ENCODE peak calls at places on chromosomes 12 and 14, in six cellular contexts. V, U, X, Q, S and D are unnamed samples.

GRCh38 chr14:70640938-70641547 is 673 bp upstream of the TTC9 start:
- DNase-seq in V (no peak), U (no peak), X (peak), Q (no peak), S (peak), D (peak)

GRCh38 chr14:70660967-70661871 is 19.5 kb downstream of the TTC9 start:
- DNase-seq in V (no peak), U (no peak), X (no peak), Q (no peak), S (no peak), D (peak)

GRCh38 chr14:95876769-95877490 is at the start of gene TUNAR:
- DNase-seq in V (no peak), U (no peak), X (peak), Q (no peak), S (no peak), D (no peak)

GRCh38 chr14:22380511-22381455 is 208.2 kb downstream of the DAD1 start:
- DNase-seq in V (no peak), U (no peak), X (no peak), Q (no peak), S (no peak), D (no peak)

GRCh38 chr14:55721353-55721752 is 141.3 kb downstream of the KTN1 start:
- DNase-seq in V (no peak), U (no peak), X (no peak), Q (no peak), S (no peak), D (peak)

GRCh38 chr12:117098361-117099217 is 627 bp downstream of the TESC start:
- DNase-seq in V (no peak), U (no peak), X (no peak), Q (no peak), S (no peak), D (peak)

GRCh38 chr12:66467932-66468331 is 165.6 kb downstream of the HELB start:
- DNase-seq in V (no peak), U (no peak), X (no peak), Q (no peak), S (no peak), D (no peak)

GRCh38 chr12:76192416-76192815 is 107.9 kb upstream of the NAP1L1 start:
- DNase-seq in V (no peak), U (no peak), X (no peak), Q (no peak), S (no peak), D (no peak)

GRCh38 chr14:97306785-97307246 is 509.6 kb downstream of the VRK1 start:
- DNase-seq in V (no peak), U (no peak), X (no peak), Q (no peak), S (no peak), D (no peak)

GRCh38 chr12:130480887-130481286 is 143.2 kb downstream of the PIWIL1 start:
- DNase-seq in V (no peak), U (no peak), X (peak), Q (no peak), S (no peak), D (no peak)

GRCh38 chr12:16563519-16563918 is 42.4 kb downstream of the LMO3 start:
- DNase-seq in V (no peak), U (no peak), X (no peak), Q (no peak), S (no peak), D (no peak)

GRCh38 chr12:28781671-28782652 is 367.1 kb upstream of the FAR2 start:
- DNase-seq in V (no peak), U (no peak), X (no peak), Q (no peak), S (no peak), D (no peak)

GRCh38 chr12:87439990-87440827 is 589.0 kb downstream of the C12orf50 start:
- DNase-seq in V (no peak), U (no peak), X (no peak), Q (peak), S (no peak), D (no peak)

GRCh38 chr14:99556134-99556791 is 47.7 kb downstream of the CCDC85C start:
- DNase-seq in V (no peak), U (no peak), X (no peak), Q (no peak), S (no peak), D (no peak)

GRCh38 chr12:89259831-89260230 is 92.5 kb downstream of the DUSP6 start:
- DNase-seq in V (no peak), U (no peak), X (no peak), Q (no peak), S (no peak), D (no peak)

GRCh38 chr12:116534341-116535121 is 24.6 kb upstream of the MAP1LC3B2 start:
- DNase-seq in V (no peak), U (peak), X (no peak), Q (no peak), S (no peak), D (peak)

GRCh38 chr12:51886021-51886710 is 1.7 kb upstream of the ANKRD33 start:
- DNase-seq in V (no peak), U (no peak), X (no peak), Q (peak), S (no peak), D (peak)

GRCh38 chr12:3133410-3133793 is 56.2 kb downstream of the TSPAN9 start:
- DNase-seq in V (no peak), U (no peak), X (no peak), Q (no peak), S (no peak), D (no peak)

GRCh38 chr14:105989746-105990302 is 463.4 kb downstream of the TMEM121 start:
- DNase-seq in V (no peak), U (no peak), X (no peak), Q (no peak), S (no peak), D (no peak)

GRCh38 chr12:34398706-34399630 is 376.7 kb downstream of the ALG10 start:
- DNase-seq in V (no peak), U (peak), X (no peak), Q (peak), S (peak), D (no peak)

GRCh38 chr14:72516936-72517408 is 376.9 kb downstream of the DPF3 start:
- DNase-seq in V (peak), U (peak), X (peak), Q (peak), S (peak), D (peak)

GRCh38 chr14:24312736-24313507 is 1.6 kb downstream of the LTB4R start:
- DNase-seq in V (no peak), U (no peak), X (no peak), Q (peak), S (peak), D (peak)

GRCh38 chr14:101227611-101228594 is 324.4 kb upstream of the RTL1 start:
- DNase-seq in V (no peak), U (no peak), X (no peak), Q (no peak), S (no peak), D (no peak)

GRCh38 chr12:131461096-131461495 is 249.8 kb upstream of the SFSWAP start:
- DNase-seq in V (no peak), U (no peak), X (no peak), Q (no peak), S (no peak), D (no peak)

GRCh38 chr14:28767239-28767850 is 758 bp downstream of the FOXG1 start:
- DNase-seq in V (no peak), U (no peak), X (peak), Q (no peak), S (no peak), D (no peak)
- H3K27ac ChIP-seq in V (no peak), U (no peak), X (no peak), Q (no peak), S (no peak), D (no peak)

GRCh38 chr14:74608959-74609611 is 3.0 kb downstream of the LTBP2 start:
- DNase-seq in V (peak), U (peak), X (peak), Q (peak), S (peak), D (peak)
- H3K27ac ChIP-seq in V (no peak), U (no peak), X (peak), Q (no peak), S (no peak), D (peak)

GRCh38 chr12:38907171-38907923 is 2.0 kb upstream of the CPNE8 start:
- DNase-seq in V (no peak), U (no peak), X (no peak), Q (no peak), S (no peak), D (no peak)

GRCh38 chr12:38905480-38906351 is at the start of gene CPNE8:
- DNase-seq in V (peak), U (peak), X (peak), Q (peak), S (peak), D (peak)

GRCh38 chr12:38904932-38905479 is 385 bp downstream of the CPNE8 start:
- DNase-seq in V (no peak), U (peak), X (no peak), Q (peak), S (peak), D (peak)

GRCh38 chr12:38906482-38907170 is 1.2 kb upstream of the CPNE8 start:
- DNase-seq in V (peak), U (peak), X (peak), Q (peak), S (peak), D (peak)

GRCh38 chr12:38903596-38903995 is 1.8 kb downstream of the CPNE8 start:
- DNase-seq in V (no peak), U (no peak), X (no peak), Q (no peak), S (no peak), D (no peak)
- H3K27ac ChIP-seq in V (no peak), U (no peak), X (no peak), Q (peak), S (no peak), D (no peak)

GRCh38 chr12:114671664-114672476 is 12.1 kb downstream of the TBX3 start:
- DNase-seq in V (no peak), U (peak), X (no peak), Q (no peak), S (no peak), D (peak)

GRCh38 chr12:114672817-114673168 is 11.2 kb downstream of the TBX3 start:
- DNase-seq in V (no peak), U (no peak), X (no peak), Q (no peak), S (no peak), D (no peak)

GRCh38 chr12:114673169-114673833 is 10.7 kb downstream of the TBX3 start:
- DNase-seq in V (no peak), U (peak), X (no peak), Q (no peak), S (no peak), D (peak)

GRCh38 chr12:114676142-114676741 is 7.7 kb downstream of the TBX3 start:
- DNase-seq in V (no peak), U (no peak), X (no peak), Q (no peak), S (no peak), D (peak)

DNA sequence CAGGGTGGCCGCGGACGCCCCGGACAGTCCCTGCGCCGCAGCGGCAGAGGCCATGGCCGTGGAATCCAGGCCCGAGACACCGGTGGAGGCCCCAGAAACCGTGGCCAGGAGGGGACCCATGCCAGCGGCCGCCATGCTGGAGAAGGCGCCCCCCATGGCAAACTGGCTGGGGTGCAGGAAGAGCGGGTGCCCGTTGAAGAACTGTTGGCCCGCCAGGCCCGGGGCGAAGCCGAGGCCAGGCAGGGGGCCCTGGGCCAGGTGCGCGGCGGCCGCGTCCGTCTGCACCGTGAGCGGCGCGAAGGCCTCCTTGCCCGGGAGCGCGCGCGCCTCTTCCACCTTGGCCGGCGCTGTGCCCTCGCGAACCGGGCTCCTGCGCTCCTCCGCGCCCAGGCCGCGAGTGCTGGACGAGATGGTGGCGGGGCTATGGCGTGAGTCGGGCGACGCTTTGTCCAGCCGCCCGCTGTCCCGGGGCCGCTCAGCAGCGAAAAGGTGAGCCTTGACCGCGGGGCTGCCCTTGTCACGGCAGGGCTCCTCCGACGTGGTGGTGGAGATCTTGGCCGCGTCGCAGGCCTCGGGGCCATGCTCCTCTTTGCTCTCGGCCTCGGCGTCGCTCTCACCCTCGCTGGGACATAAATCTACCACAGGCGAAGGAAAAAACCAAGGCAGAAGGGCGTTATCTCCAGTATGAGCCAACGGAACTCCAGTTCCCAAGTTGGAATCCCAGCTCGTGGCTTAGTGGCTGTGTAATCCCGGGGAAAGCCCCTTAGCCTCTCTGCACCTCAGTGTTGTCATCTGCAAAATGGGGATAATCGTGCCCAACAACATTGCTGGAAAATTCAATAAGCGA is 9.6 kb downstream of the TBX3 start:
- DNase-seq in V (no peak), U (no peak), X (no peak), Q (no peak), S (no peak), D (peak)
- H3K27ac ChIP-seq in V (no peak), U (peak), X (no peak), Q (no peak), S (no peak), D (peak)

DNA sequence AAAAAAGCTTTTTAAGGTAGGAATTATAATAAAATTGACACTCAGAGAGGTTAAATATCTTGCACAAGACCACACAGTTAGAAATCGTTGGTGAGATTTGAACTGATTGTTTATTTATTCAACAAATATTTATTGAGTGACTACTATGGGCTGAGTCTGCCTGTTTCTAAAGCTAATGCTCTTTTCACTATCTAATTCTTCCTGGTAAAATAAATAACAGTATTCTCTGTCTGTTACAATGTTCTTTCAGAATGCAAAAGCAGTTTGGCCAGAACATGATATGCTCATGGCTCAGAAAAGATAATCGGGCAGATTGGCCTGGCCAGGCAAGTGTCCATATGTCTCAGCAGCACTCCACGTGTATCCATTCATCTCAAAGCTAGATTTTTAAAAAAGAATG is 82.0 kb downstream of the BTG1 start:
- DNase-seq in V (no peak), U (no peak), X (no peak), Q (no peak), S (no peak), D (no peak)
- H3K27ac ChIP-seq in V (no peak), U (no peak), X (no peak), Q (no peak), S (no peak), D (no peak)

GRCh38 chr14:91144425-91145145 is 30.7 kb downstream of the DGLUCY start:
- DNase-seq in V (no peak), U (no peak), X (no peak), Q (no peak), S (no peak), D (no peak)
- H3K27ac ChIP-seq in V (peak), U (no peak), X (no peak), Q (peak), S (no peak), D (peak)

GRCh38 chr14:68668531-68668930 is 124.3 kb downstream of the ZFP36L1 start:
- DNase-seq in V (no peak), U (peak), X (peak), Q (peak), S (no peak), D (no peak)
- H3K27ac ChIP-seq in V (no peak), U (no peak), X (peak), Q (peak), S (no peak), D (no peak)

GRCh38 chr14:68247867-68248266 is 428.3 kb downstream of the RAD51B start:
- DNase-seq in V (no peak), U (no peak), X (no peak), Q (peak), S (no peak), D (no peak)

GRCh38 chr14:68246074-68246980 is 426.7 kb downstream of the RAD51B start:
- DNase-seq in V (no peak), U (peak), X (no peak), Q (no peak), S (no peak), D (peak)

GRCh38 chr14:68245146-68246073 is 425.8 kb downstream of the RAD51B start:
- DNase-seq in V (no peak), U (peak), X (no peak), Q (no peak), S (no peak), D (no peak)

GRCh38 chr14:68248481-68249255 is 429.1 kb downstream of the RAD51B start:
- DNase-seq in V (no peak), U (peak), X (no peak), Q (no peak), S (no peak), D (peak)

DNA sequence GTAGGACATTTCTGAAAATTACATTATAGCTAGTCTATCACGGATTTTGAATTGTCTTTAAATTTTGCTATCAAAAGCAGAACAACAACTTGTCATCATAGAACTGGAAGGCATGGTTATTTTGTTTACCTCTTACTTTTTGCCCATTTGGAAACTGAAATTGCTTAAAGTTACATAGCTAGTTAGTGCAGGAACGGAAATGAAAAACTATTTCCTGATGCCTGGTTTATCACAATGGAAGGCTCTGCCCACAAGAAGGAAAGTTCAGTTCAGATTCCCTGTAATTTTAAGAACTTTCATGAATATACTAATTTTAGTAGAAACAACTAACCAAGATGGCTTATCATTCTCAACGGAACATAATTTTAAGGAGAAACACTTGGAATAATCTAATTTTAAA is 427.7 kb downstream of the RAD51B start:
- DNase-seq in V (no peak), U (no peak), X (no peak), Q (no peak), S (no peak), D (no peak)
- H3K27ac ChIP-seq in V (no peak), U (peak), X (no peak), Q (peak), S (no peak), D (peak)

GRCh38 chr14:58398495-58398894 is 2.8 kb downstream of the TOMM20L start:
- DNase-seq in V (no peak), U (no peak), X (no peak), Q (no peak), S (no peak), D (no peak)

GRCh38 chr14:58395815-58396626 is at the start of gene TOMM20L:
- DNase-seq in V (no peak), U (peak), X (peak), Q (peak), S (peak), D (peak)

GRCh38 chr14:58398895-58399294 is 3.2 kb downstream of the TOMM20L start:
- DNase-seq in V (no peak), U (no peak), X (no peak), Q (no peak), S (no peak), D (no peak)

GRCh38 chr14:58390830-58391229 is 4.9 kb upstream of the TOMM20L start:
- DNase-seq in V (no peak), U (no peak), X (no peak), Q (no peak), S (no peak), D (no peak)

DNA sequence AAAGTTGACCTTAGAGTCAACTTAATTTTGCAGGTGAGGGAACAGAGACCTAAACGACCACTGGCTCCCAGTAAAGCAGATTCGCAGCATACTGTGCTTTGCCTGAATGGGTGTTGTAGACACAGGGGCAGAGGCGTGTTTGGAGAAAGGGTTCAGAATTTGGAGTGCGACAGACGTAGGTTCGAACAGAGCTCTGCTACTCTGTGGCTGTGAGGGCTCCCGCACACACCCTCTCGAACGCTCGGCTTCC is 240 bp upstream of the TOMM20L start:
- DNase-seq in V (no peak), U (no peak), X (no peak), Q (no peak), S (no peak), D (no peak)
- H3K27ac ChIP-seq in V (no peak), U (no peak), X (no peak), Q (peak), S (no peak), D (peak)

GRCh38 chr14:76904100-76904739 is 78.0 kb downstream of the LRRC74A start:
- DNase-seq in V (no peak), U (peak), X (no peak), Q (peak), S (no peak), D (peak)

GRCh38 chr14:76902591-76902990 is 76.4 kb downstream of the LRRC74A start:
- DNase-seq in V (no peak), U (no peak), X (no peak), Q (no peak), S (no peak), D (no peak)

GRCh38 chr14:76904740-76905569 is 78.7 kb downstream of the LRRC74A start:
- DNase-seq in V (no peak), U (no peak), X (no peak), Q (peak), S (peak), D (peak)

GRCh38 chr14:76900406-76901085 is 74.3 kb downstream of the LRRC74A start:
- DNase-seq in V (no peak), U (no peak), X (no peak), Q (no peak), S (no peak), D (no peak)

GRCh38 chr14:76901171-76902055 is 75.2 kb downstream of the LRRC74A start:
- DNase-seq in V (no peak), U (no peak), X (no peak), Q (no peak), S (no peak), D (no peak)
- H3K27ac ChIP-seq in V (no peak), U (no peak), X (no peak), Q (peak), S (no peak), D (no peak)